ENCODE peak calls at places on chromosomes 11 and 22, in four cellular contexts. B, U, M and I are unnamed samples.

GRCh38 chr11:86418929-86419328 is 44.2 kb downstream of the CCDC81 start:
- DNase-seq in B (no peak), U (no peak), M (no peak), I (no peak)

GRCh38 chr11:70233511-70233919 is 30.4 kb downstream of the FADD start:
- DNase-seq in B (no peak), U (no peak), M (peak; percentile 98), I (no peak)

GRCh38 chr11:38553033-38553432 is 1955.0 kb upstream of the RAG2 start:
- DNase-seq in B (no peak), U (no peak), M (peak; percentile 48), I (no peak)

GRCh38 chr11:105780781-105781525 is 171.1 kb downstream of the GRIA4 start:
- DNase-seq in B (no peak), U (no peak), M (no peak), I (no peak)

GRCh38 chr22:40499187-40499753 is 128.9 kb downstream of the SGSM3 start:
- DNase-seq in B (no peak), U (no peak), M (peak; percentile 99), I (peak; percentile 72)

GRCh38 chr11:68373810-68374501 is 61.6 kb downstream of the LRP5 start:
- DNase-seq in B (no peak), U (peak; percentile 70), M (no peak), I (no peak)

GRCh38 chr11:72397333-72397732 is 37.0 kb downstream of the CLPB start:
- DNase-seq in B (no peak), U (no peak), M (no peak), I (no peak)

GRCh38 chr11:94186342-94187203 is 57.9 kb downstream of the PANX1 start:
- DNase-seq in B (no peak), U (no peak), M (no peak), I (no peak)

GRCh38 chr11:105719073-105719846 is 109.4 kb downstream of the GRIA4 start:
- DNase-seq in B (no peak), U (no peak), M (peak; percentile 85), I (no peak)

GRCh38 chr22:30691204-30691603 is 3.5 kb upstream of the OSBP2 start:
- DNase-seq in B (no peak), U (no peak), M (no peak), I (no peak)

GRCh38 chr11:66081505-66081904 is 11.4 kb downstream of the PACS1 start:
- DNase-seq in B (peak; percentile 58), U (no peak), M (peak; percentile 33), I (peak; percentile 69)

GRCh38 chr11:59208956-59209355 is 3.8 kb downstream of the MPEG1 start:
- DNase-seq in B (no peak), U (no peak), M (peak; percentile 82), I (no peak)

GRCh38 chr11:115581871-115582639 is 77.8 kb upstream of the CADM1 start:
- DNase-seq in B (no peak), U (no peak), M (peak; percentile 18), I (no peak)

GRCh38 chr11:122393209-122393850 is 262.2 kb upstream of the UBASH3B start:
- DNase-seq in B (no peak), U (no peak), M (no peak), I (peak; percentile 66)

DNA sequence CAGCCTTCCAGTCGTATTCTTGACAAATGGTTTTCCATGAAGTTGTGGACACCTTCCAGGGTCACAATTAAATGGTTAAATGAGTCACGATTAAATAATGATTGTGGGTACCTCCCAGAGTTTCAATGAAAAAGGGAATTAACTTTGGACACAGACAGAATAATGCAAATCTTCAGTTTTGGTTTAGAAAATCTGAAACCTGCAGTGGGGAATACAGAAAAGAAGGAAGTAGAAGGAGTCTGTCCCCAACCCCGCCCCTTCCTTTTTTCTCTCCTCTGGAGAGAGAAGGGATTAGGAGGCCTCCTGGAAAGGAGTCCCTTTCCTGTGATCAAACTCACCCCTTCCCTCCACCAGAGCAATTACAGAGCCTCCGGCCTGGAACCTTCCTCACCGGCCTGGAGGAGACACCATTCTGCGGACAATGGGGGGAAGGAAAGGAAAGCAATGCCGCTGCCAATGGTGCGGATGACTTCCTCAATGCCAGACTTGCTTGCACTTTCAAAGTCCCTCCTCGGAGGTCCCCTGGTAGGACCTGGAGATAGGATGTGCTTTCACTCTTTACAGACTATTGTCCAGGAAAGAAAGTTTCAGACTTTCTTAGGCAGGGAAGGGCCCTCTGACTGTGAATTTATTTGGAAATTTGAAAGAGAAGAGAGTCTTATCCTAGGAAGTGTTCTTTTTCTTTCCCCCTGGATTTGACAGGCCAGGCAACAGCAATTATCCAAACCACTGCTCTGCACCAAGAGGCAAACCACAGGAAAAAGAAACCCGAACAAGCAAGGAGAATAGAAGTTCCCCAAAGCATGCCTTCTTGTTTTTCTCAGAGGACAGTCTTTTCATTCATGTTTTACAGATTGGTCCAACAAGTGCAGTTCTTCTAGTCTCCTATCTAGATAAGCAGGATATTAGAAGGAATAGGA is 86.8 kb downstream of the PTPRJ start:
- DNase-seq in B (no peak), U (no peak), M (peak; percentile 79), I (no peak)
- H3K27ac ChIP-seq in B (no peak overlapping the region), U (no peak overlapping the region), M (peak overlapping the region; percentile 70), I (no peak overlapping the region)

GRCh38 chr11:113134605-113135004 is 173.4 kb downstream of the NCAM1 start:
- DNase-seq in B (no peak), U (no peak), M (no peak), I (no peak)

GRCh38 chr11:113132001-113132400 is 170.8 kb downstream of the NCAM1 start:
- DNase-seq in B (no peak), U (no peak), M (no peak), I (no peak)

GRCh38 chr11:113131036-113131775 is 170.0 kb downstream of the NCAM1 start:
- DNase-seq in B (no peak), U (no peak), M (no peak), I (no peak)

GRCh38 chr11:113137735-113138529 is 176.5 kb upstream of the TTC12 start:
- DNase-seq in B (no peak), U (no peak), M (no peak), I (no peak)

GRCh38 chr11:113133071-113133470 is 171.9 kb downstream of the NCAM1 start:
- DNase-seq in B (no peak), U (no peak), M (no peak), I (no peak)
- H3K4me3 ChIP-seq in B (no peak overlapping the region), U (no peak overlapping the region), M (no peak overlapping the region), I (no peak overlapping the region)

GRCh38 chr11:64500176-64501013 is 90.6 kb upstream of the SLC22A12 start:
- DNase-seq in B (no peak), U (peak; percentile 68), M (no peak), I (no peak)

GRCh38 chr11:64501500-64502427 is 89.3 kb upstream of the SLC22A12 start:
- DNase-seq in B (no peak), U (no peak), M (no peak), I (no peak)

GRCh38 chr11:64502634-64503033 is 88.4 kb upstream of the SLC22A12 start:
- DNase-seq in B (no peak), U (no peak), M (no peak), I (no peak)

GRCh38 chr11:64499261-64500004 is 91.6 kb upstream of the SLC22A12 start:
- DNase-seq in B (no peak), U (no peak), M (no peak), I (no peak)

DNA sequence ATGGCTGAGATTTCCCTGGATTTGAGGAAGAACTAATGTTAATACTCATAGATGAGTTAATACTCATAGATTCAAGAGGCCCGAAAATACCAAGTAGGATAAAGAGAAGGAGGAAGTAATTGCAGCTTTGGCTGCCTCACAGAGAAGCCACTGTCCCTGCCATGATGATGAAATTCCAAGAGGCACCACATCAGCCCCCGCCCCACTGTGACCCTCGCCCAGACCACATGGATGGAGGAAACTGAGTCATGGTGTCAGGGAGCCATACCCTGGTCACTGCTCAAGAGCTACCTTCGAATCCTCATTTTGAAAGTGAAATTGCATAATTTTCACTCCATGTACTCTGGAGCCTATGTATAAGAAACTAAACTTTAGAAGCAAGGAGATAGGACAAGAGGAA is 92.9 kb upstream of the SLC22A12 start:
- DNase-seq in B (no peak), U (no peak), M (no peak), I (no peak)
- H3K27ac ChIP-seq in B (no peak overlapping the region), U (no peak overlapping the region), M (no peak overlapping the region), I (no peak overlapping the region)

GRCh38 chr22:42519544-42520237 is at the start of gene RRP7A:
- DNase-seq in B (peak; percentile 76), U (peak; percentile 88), M (peak; percentile 28), I (peak; percentile 69)
- H3K4me3 ChIP-seq in B (peak within 1 kb of the TSS; percentile 62), U (peak within 1 kb of the TSS; percentile 87), M (peak within 1 kb of the TSS; percentile 86), I (peak within 1 kb of the TSS; percentile 94)

DNA sequence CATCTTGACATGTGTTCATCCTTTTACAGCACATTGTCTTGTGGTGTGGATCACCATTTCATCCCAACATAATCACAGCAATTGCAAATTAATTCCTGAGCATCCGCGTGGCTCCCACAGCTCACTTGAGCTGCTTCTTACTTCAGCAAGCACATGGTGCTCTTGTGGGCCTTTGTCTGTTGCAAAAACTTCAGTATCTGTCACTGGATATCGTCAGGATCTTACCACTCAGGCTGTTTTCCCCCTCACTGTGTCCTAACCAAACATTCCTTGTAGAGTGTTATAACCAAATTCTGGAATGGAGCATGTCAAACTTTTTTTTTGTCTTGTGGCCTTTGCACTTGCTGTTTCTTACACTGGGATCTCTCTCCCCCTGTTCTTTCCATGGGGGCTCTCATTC is 683.1 kb upstream of the ARHGAP42 start:
- DNase-seq in B (no peak), U (no peak), M (no peak), I (no peak)
- H3K27ac ChIP-seq in B (no peak overlapping the region), U (no peak overlapping the region), M (no peak overlapping the region), I (no peak overlapping the region)

GRCh38 chr11:107545101-107545514 is 20.4 kb downstream of the ALKBH8 start:
- DNase-seq in B (no peak), U (no peak), M (peak; percentile 94), I (no peak)
- H3K4me3 ChIP-seq in B (no peak overlapping the region), U (no peak overlapping the region), M (no peak overlapping the region), I (no peak overlapping the region)

GRCh38 chr11:3669128-3669527 is 2.1 kb downstream of the CHRNA10 start:
- DNase-seq in B (no peak), U (no peak), M (no peak), I (no peak)

GRCh38 chr11:3671334-3672254 is at the start of gene CHRNA10:
- DNase-seq in B (no peak), U (no peak), M (no peak), I (no peak)

GRCh38 chr11:3669742-3670183 is 1.4 kb downstream of the CHRNA10 start:
- DNase-seq in B (no peak), U (no peak), M (no peak), I (no peak)

GRCh38 chr11:3675971-3676370 is 4.8 kb upstream of the CHRNA10 start:
- DNase-seq in B (no peak), U (no peak), M (no peak), I (no peak)

GRCh38 chr11:3674189-3674588 is 3.0 kb upstream of the CHRNA10 start:
- DNase-seq in B (no peak), U (no peak), M (peak; percentile 89), I (no peak)
- H3K27ac ChIP-seq in B (no peak overlapping the region), U (no peak overlapping the region), M (peak overlapping the region; percentile 72), I (no peak overlapping the region)